ENCODE peak calls at places on chromosomes 11 and 22, in four cellular contexts. One of them, this sample, is unnamed.

GRCh38 chr22:25357606-25358420 is 138.4 kb downstream of the CRYBB2 start:
- DNase-seq in esophagus squamous epithelium: no peak
- DNase-seq in posterior cingulate gyrus: peak
- DNase-seq in right lobe of liver: no peak
- DNase-seq in this sample: no peak

GRCh38 chr11:34789196-34789834 is 126.9 kb downstream of the APIP start:
- DNase-seq in right lobe of liver: no peak
- DNase-seq in posterior cingulate gyrus: no peak
- DNase-seq in esophagus squamous epithelium: no peak
- DNase-seq in this sample: no peak

GRCh38 chr22:50342651-50343540 is at the start of gene PPP6R2:
- DNase-seq in esophagus squamous epithelium: no peak
- DNase-seq in posterior cingulate gyrus: peak
- DNase-seq in right lobe of liver: peak
- DNase-seq in this sample: peak

GRCh38 chr22:39267966-39268365 is 23.2 kb upstream of the PDGFB start:
- DNase-seq in posterior cingulate gyrus: no peak
- DNase-seq in right lobe of liver: no peak
- DNase-seq in esophagus squamous epithelium: no peak
- DNase-seq in this sample: no peak

GRCh38 chr11:66082936-66083698 is 13.0 kb downstream of the PACS1 start:
- DNase-seq in right lobe of liver: no peak
- DNase-seq in posterior cingulate gyrus: no peak
- DNase-seq in esophagus squamous epithelium: no peak
- DNase-seq in this sample: no peak

GRCh38 chr22:37636186-37636948 is 3.1 kb upstream of the SH3BP1 start:
- DNase-seq in right lobe of liver: no peak
- DNase-seq in posterior cingulate gyrus: no peak
- DNase-seq in esophagus squamous epithelium: no peak
- DNase-seq in this sample: no peak

GRCh38 chr11:117002639-117003305 is 95.5 kb downstream of the SIK3 start:
- DNase-seq in esophagus squamous epithelium: no peak
- DNase-seq in right lobe of liver: no peak
- DNase-seq in posterior cingulate gyrus: no peak
- DNase-seq in this sample: no peak

GRCh38 chr11:3942160-3942955 is 86.9 kb downstream of the STIM1 start:
- DNase-seq in esophagus squamous epithelium: no peak
- DNase-seq in right lobe of liver: no peak
- DNase-seq in posterior cingulate gyrus: no peak
- DNase-seq in this sample: no peak

GRCh38 chr11:119103793-119104192 is 2.1 kb upstream of the DPAGT1 start:
- DNase-seq in posterior cingulate gyrus: no peak
- DNase-seq in right lobe of liver: no peak
- DNase-seq in esophagus squamous epithelium: no peak
- DNase-seq in this sample: no peak

GRCh38 chr11:108853864-108854263 is 189.0 kb downstream of the DDX10 start:
- DNase-seq in esophagus squamous epithelium: no peak
- DNase-seq in right lobe of liver: no peak
- DNase-seq in posterior cingulate gyrus: no peak
- DNase-seq in this sample: no peak

GRCh38 chr11:25711008-25711407 is 620.9 kb upstream of the ANO3 start:
- DNase-seq in esophagus squamous epithelium: no peak
- DNase-seq in posterior cingulate gyrus: no peak
- DNase-seq in right lobe of liver: no peak
- DNase-seq in this sample: no peak

GRCh38 chr11:30100514-30100913 is 83.7 kb upstream of the KCNA4 start:
- DNase-seq in posterior cingulate gyrus: no peak
- DNase-seq in esophagus squamous epithelium: no peak
- DNase-seq in right lobe of liver: no peak
- DNase-seq in this sample: no peak

GRCh38 chr11:2447253-2447950 is 2.6 kb downstream of the KCNQ1 start:
- DNase-seq in posterior cingulate gyrus: peak
- DNase-seq in right lobe of liver: no peak
- DNase-seq in esophagus squamous epithelium: no peak
- DNase-seq in this sample: no peak

GRCh38 chr11:85752890-85753581 is 57.9 kb downstream of the SYTL2 start:
- DNase-seq in posterior cingulate gyrus: no peak
- DNase-seq in right lobe of liver: no peak
- DNase-seq in esophagus squamous epithelium: no peak
- DNase-seq in this sample: no peak

GRCh38 chr22:36350751-36351594 is 36.8 kb downstream of the MYH9 start:
- DNase-seq in esophagus squamous epithelium: no peak
- DNase-seq in right lobe of liver: peak
- DNase-seq in posterior cingulate gyrus: peak
- DNase-seq in this sample: no peak

GRCh38 chr11:11981840-11982239 is 26.6 kb downstream of the DKK3 start:
- DNase-seq in right lobe of liver: no peak
- DNase-seq in esophagus squamous epithelium: no peak
- DNase-seq in posterior cingulate gyrus: no peak
- DNase-seq in this sample: no peak

GRCh38 chr22:20624161-20624616 is 116.8 kb downstream of the MED15 start:
- DNase-seq in posterior cingulate gyrus: no peak
- DNase-seq in esophagus squamous epithelium: no peak
- DNase-seq in right lobe of liver: no peak
- DNase-seq in this sample: no peak

GRCh38 chr11:64026575-64027213 is 9.0 kb upstream of the FLRT1 start:
- DNase-seq in right lobe of liver: no peak
- DNase-seq in posterior cingulate gyrus: no peak
- DNase-seq in esophagus squamous epithelium: no peak
- DNase-seq in this sample: no peak

GRCh38 chr22:23754220-23754919 is at the start of gene VPREB3:
- DNase-seq in right lobe of liver: no peak
- DNase-seq in posterior cingulate gyrus: no peak
- DNase-seq in esophagus squamous epithelium: no peak
- DNase-seq in this sample: no peak

GRCh38 chr11:117143390-117143789 is 697 bp upstream of the PAFAH1B2 start:
- DNase-seq in posterior cingulate gyrus: peak
- DNase-seq in right lobe of liver: peak
- DNase-seq in esophagus squamous epithelium: no peak
- DNase-seq in this sample: peak

GRCh38 chr11:128171496-128171895 is 415.9 kb downstream of the ETS1 start:
- DNase-seq in esophagus squamous epithelium: no peak
- DNase-seq in posterior cingulate gyrus: no peak
- DNase-seq in right lobe of liver: no peak
- DNase-seq in this sample: no peak

GRCh38 chr11:117314840-117315239 is 1.2 kb downstream of the BACE1 start:
- DNase-seq in posterior cingulate gyrus: no peak
- DNase-seq in esophagus squamous epithelium: no peak
- DNase-seq in right lobe of liver: peak
- DNase-seq in this sample: no peak

This sample was measured in cerebellum.